ENCODE peak calls at places on chromosomes 11 and 22, in five cellular contexts. Y is left lung, J is lung, P is HFF-Myc, G is heart left ventricle. E is an unnamed sample.

GRCh38 chr11:13667245-13667644 is 1.2 kb upstream of the FAR1 start:
- DNase-seq in Y (no peak), J (no peak), P (no peak), G (no peak), E (no peak)

GRCh38 chr11:65314501-65315203 is at the start of gene CDC42EP2:
- DNase-seq in Y (peak; percentile 89), J (peak; percentile 86), P (no peak), G (peak; percentile 90), E (peak; percentile 91)

GRCh38 chr22:21045585-21046294 is at the start of gene LRRC74B:
- DNase-seq in Y (peak; percentile 89), J (peak; percentile 87), P (peak; percentile 66), G (peak; percentile 91), E (peak; percentile 97)

GRCh38 chr22:19716041-19716828 is 1.9 kb downstream of the SEPTIN5 start:
- DNase-seq in Y (no peak), J (no peak), P (no peak), G (no peak), E (peak; percentile 6)

GRCh38 chr11:12246169-12246568 is 131.2 kb upstream of the PARVA start:
- DNase-seq in Y (no peak), J (no peak), P (no peak), G (no peak), E (peak; percentile 58)

GRCh38 chr11:1017269-1018005 is 19.1 kb downstream of the MUC6 start:
- DNase-seq in Y (no peak), J (peak; percentile 41), P (no peak), G (no peak), E (no peak)

GRCh38 chr11:33722579-33723234 is 13.5 kb downstream of the CD59 start:
- DNase-seq in Y (peak; percentile 62), J (peak; percentile 37), P (no peak), G (no peak), E (peak; percentile 54)

GRCh38 chr22:45891471-45891995 is 85.4 kb downstream of the WNT7B start:
- DNase-seq in Y (no peak), J (no peak), P (no peak), G (no peak), E (peak; percentile 47)

GRCh38 chr11:15893080-15893492 is 463.3 kb downstream of the SOX6 start:
- DNase-seq in Y (no peak), J (no peak), P (no peak), G (no peak), E (no peak)

GRCh38 chr11:83862691-83863090 is 576.5 kb upstream of the CCDC90B start:
- DNase-seq in Y (no peak), J (no peak), P (no peak), G (peak; percentile 14), E (no peak)

GRCh38 chr11:13009921-13010736 is 1.0 kb downstream of the RASSF10 start:
- DNase-seq in Y (no peak), J (peak; percentile 39), P (no peak), G (peak; percentile 13), E (peak; percentile 65)

GRCh38 chr22:21734540-21735197 is 925 bp downstream of the YPEL1 start:
- DNase-seq in Y (no peak), J (no peak), P (no peak), G (no peak), E (no peak)

GRCh38 chr11:78419327-78419726 is 1.7 kb upstream of the GAB2 start:
- DNase-seq in Y (peak; percentile 60), J (peak; percentile 56), P (no peak), G (peak; percentile 48), E (peak; percentile 81)

GRCh38 chr22:28582806-28583205 is 96.8 kb downstream of the TTC28 start:
- DNase-seq in Y (no peak), J (no peak), P (peak; percentile 89), G (no peak), E (no peak)

GRCh38 chr11:12666905-12667304 is 7.3 kb upstream of the TEAD1 start:
- DNase-seq in Y (no peak), J (no peak), P (no peak), G (no peak), E (no peak)

GRCh38 chr22:45754822-45755221 is 83.2 kb downstream of the ATXN10 start:
- DNase-seq in Y (no peak), J (no peak), P (no peak), G (no peak), E (peak; percentile 80)

GRCh38 chr11:111942826-111943225 is 5.7 kb downstream of the DIXDC1 start:
- DNase-seq in Y (no peak), J (no peak), P (no peak), G (no peak), E (no peak)

GRCh38 chr22:21710156-21710555 is 25.4 kb downstream of the YPEL1 start:
- DNase-seq in Y (no peak), J (no peak), P (no peak), G (no peak), E (peak; percentile 4)

GRCh38 chr11:128595221-128595620 is 7.9 kb upstream of the ETS1 start:
- DNase-seq in Y (no peak), J (no peak), P (no peak), G (no peak), E (no peak)

GRCh38 chr11:122822241-122822640 is 16.1 kb upstream of the CRTAM start:
- DNase-seq in Y (no peak), J (no peak), P (no peak), G (no peak), E (no peak)

GRCh38 chr11:84899740-84900139 is 727.4 kb downstream of the DLG2 start:
- DNase-seq in Y (no peak), J (no peak), P (peak; percentile 7), G (no peak), E (no peak)

GRCh38 chr11:111476366-111476765 is 35.8 kb downstream of the BTG4 start:
- DNase-seq in Y (no peak), J (no peak), P (no peak), G (no peak), E (no peak)

GRCh38 chr11:78223320-78223954 is 34.7 kb downstream of the USP35 start:
- DNase-seq in Y (no peak), J (no peak), P (no peak), G (no peak), E (no peak)

GRCh38 chr22:40218723-40219294 is 41.1 kb downstream of the TNRC6B start:
- DNase-seq in Y (no peak), J (no peak), P (no peak), G (no peak), E (no peak)

GRCh38 chr11:132245558-132246385 is 875.4 kb downstream of the NTM start:
- DNase-seq in Y (no peak), J (no peak), P (no peak), G (no peak), E (no peak)

GRCh38 chr22:46462726-46463371 is 74.6 kb downstream of the CELSR1 start:
- DNase-seq in Y (no peak), J (no peak), P (peak; percentile 51), G (no peak), E (no peak)

GRCh38 chr11:12552677-12553076 is 121.5 kb upstream of the TEAD1 start:
- DNase-seq in Y (no peak), J (no peak), P (no peak), G (no peak), E (peak; percentile 64)

GRCh38 chr22:22085702-22086500 is 103.3 kb upstream of the TOP3B start:
- DNase-seq in Y (peak; percentile 52), J (no peak), P (no peak), G (no peak), E (no peak)

GRCh38 chr22:29146101-29146560 is 59.6 kb upstream of the EMID1 start:
- DNase-seq in Y (peak; percentile 11), J (no peak), P (no peak), G (no peak), E (no peak)

GRCh38 chr11:104547996-104548661 is 350.1 kb downstream of the CASP12 start:
- DNase-seq in Y (no peak), J (no peak), P (no peak), G (no peak), E (no peak)

GRCh38 chr22:37199103-37199838 is 11.2 kb upstream of the C1QTNF6 start:
- DNase-seq in Y (peak; percentile 96), J (peak; percentile 97), P (peak; percentile 91), G (peak; percentile 98), E (peak; percentile 100)

GRCh38 chr22:37198290-37199102 is 10.4 kb upstream of the C1QTNF6 start:
- DNase-seq in Y (peak; percentile 88), J (peak; percentile 86), P (no peak), G (peak; percentile 85), E (peak; percentile 95)

GRCh38 chr22:37196539-37197450 is 8.7 kb upstream of the C1QTNF6 start:
- DNase-seq in Y (peak; percentile 85), J (peak; percentile 84), P (no peak), G (peak; percentile 87), E (peak; percentile 97)

GRCh38 chr22:37195921-37196320 is 7.9 kb upstream of the C1QTNF6 start:
- DNase-seq in Y (no peak), J (no peak), P (no peak), G (no peak), E (peak; percentile 77)

GRCh38 chr22:37197451-37198289 is 9.6 kb upstream of the C1QTNF6 start:
- DNase-seq in Y (peak; percentile 82), J (peak; percentile 80), P (no peak), G (no peak), E (no peak)
- H3K4me3 ChIP-seq in Y (peak overlapping the region; percentile 55), J (no peak overlapping the region), P (peak overlapping the region; percentile 68), G (peak overlapping the region; percentile 68), E (no peak overlapping the region)

DNA sequence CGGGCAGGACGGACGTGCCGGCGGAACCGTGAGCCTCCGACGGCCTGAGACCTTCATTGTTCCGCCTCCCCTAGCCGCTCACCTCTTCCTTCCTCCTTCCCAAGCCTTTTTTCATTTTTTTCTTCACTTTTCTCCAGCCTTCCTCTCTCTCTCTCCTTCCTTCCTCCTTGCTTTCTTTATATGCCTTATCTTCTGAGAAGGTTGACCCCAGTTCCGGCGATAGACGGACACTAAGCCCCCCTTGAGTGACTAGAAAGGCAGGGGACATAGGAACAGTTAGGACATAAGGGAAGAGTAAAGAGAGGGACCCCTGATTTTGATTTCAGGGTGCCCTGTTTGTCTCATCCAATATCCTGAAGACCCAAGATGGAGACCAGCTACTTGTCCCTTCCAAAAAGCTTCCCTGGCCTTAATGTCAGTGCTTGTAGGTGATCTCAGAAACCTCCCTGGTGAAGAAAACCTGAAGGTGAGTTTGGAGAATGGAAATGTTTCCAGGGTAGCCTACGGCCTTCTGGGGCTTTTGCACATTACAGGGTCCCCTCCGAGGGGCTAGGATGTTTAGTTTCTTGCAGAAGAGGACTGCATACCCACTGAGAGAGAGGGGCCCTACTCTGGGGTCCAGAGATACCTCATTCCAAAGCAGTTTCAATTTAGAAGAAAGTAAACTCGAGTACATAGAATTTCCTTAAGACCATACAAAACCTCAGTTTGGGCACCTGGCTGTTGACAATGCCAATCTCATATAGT is 3.5 kb downstream of the ADM start:
- DNase-seq in Y (no peak), J (no peak), P (no peak), G (no peak), E (no peak)
- H3K4me3 ChIP-seq in Y (peak overlapping the region; percentile 60), J (no peak overlapping the region), P (peak overlapping the region; percentile 79), G (peak overlapping the region; percentile 80), E (peak overlapping the region; percentile 48)

GRCh38 chr22:25403284-25403606 is 161.2 kb upstream of the GRK3 start:
- DNase-seq in Y (no peak), J (no peak), P (no peak), G (no peak), E (no peak)
- H3K4me3 ChIP-seq in Y (peak overlapping the region; percentile 78), J (no peak overlapping the region), P (peak overlapping the region; percentile 82), G (peak overlapping the region; percentile 75), E (peak overlapping the region; percentile 96)

DNA sequence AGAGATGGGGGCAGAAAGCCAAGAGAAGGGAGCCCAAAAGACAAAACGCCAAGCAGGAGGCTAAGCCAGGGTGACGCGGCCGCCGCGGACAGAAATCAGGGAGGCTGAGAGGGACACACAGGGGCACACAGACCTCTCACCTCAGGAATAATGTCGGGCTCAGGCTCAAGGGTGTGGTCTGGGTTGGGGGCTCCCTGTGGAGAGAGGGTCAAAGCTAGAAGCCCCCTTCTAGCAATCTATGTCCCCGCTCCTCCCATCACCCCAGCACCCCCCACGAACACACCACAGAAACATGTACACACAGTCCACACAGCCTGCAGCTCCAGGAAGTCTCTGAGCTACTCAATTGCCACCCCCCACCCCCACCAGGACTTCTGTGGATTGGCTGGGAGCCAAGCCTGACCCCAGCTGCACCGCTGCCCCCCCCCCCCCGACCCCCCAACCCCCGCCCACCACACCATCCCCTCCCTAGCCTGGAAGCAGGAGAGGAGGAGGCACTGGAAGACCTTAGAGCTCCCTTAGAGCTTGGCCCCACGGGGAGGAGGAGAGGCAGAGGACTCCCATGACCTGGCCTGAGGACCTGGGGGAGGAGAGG is 6.9 kb downstream of the BCL9L start:
- DNase-seq in Y (no peak), J (no peak), P (no peak), G (no peak), E (no peak)
- H3K4me3 ChIP-seq in Y (peak overlapping the region; percentile 90), J (no peak overlapping the region), P (peak overlapping the region; percentile 35), G (peak overlapping the region; percentile 99), E (peak overlapping the region; percentile 13)

E was measured in right cardiac atrium.